ENCODE peak calls at places on chromosomes 12 and 14, in eight cellular contexts. One of them, this sample, is unnamed.

GRCh38 chr14:103427485-103428443 is 42.5 kb downstream of the MARK3 start:
- DNase-seq in cardiac muscle cell: peak
- DNase-seq in bronchial epithelial cell: peak
- DNase-seq in upper lobe of right lung: no peak
- DNase-seq in AG04450: no peak
- DNase-seq in AG09309: no peak
- DNase-seq in cardiac fibroblast: peak
- DNase-seq in tibial artery: no peak
- DNase-seq in this sample: no peak

GRCh38 chr14:53519137-53519536 is 366.0 kb upstream of the DDHD1 start:
- DNase-seq in cardiac muscle cell: no peak
- DNase-seq in bronchial epithelial cell: peak
- DNase-seq in upper lobe of right lung: no peak
- DNase-seq in AG04450: peak
- DNase-seq in AG09309: no peak
- DNase-seq in cardiac fibroblast: no peak
- DNase-seq in tibial artery: no peak
- DNase-seq in this sample: no peak

GRCh38 chr12:3000548-3001275 is 41.5 kb downstream of the TEAD4 start:
- DNase-seq in cardiac muscle cell: no peak
- DNase-seq in bronchial epithelial cell: no peak
- DNase-seq in upper lobe of right lung: no peak
- DNase-seq in AG04450: no peak
- DNase-seq in AG09309: no peak
- DNase-seq in cardiac fibroblast: no peak
- DNase-seq in tibial artery: no peak
- DNase-seq in this sample: no peak

GRCh38 chr12:95173392-95174251 is 43.6 kb downstream of the FGD6 start:
- DNase-seq in cardiac muscle cell: peak
- DNase-seq in bronchial epithelial cell: peak
- DNase-seq in upper lobe of right lung: peak
- DNase-seq in AG04450: peak
- DNase-seq in AG09309: peak
- DNase-seq in cardiac fibroblast: peak
- DNase-seq in tibial artery: no peak
- DNase-seq in this sample: peak

GRCh38 chr12:79887912-79888311 is 47.0 kb downstream of the PPP1R12A start:
- DNase-seq in cardiac muscle cell: no peak
- DNase-seq in bronchial epithelial cell: no peak
- DNase-seq in upper lobe of right lung: no peak
- DNase-seq in AG04450: no peak
- DNase-seq in AG09309: no peak
- DNase-seq in cardiac fibroblast: no peak
- DNase-seq in tibial artery: no peak
- DNase-seq in this sample: no peak

GRCh38 chr14:91284146-91284790 is 39.8 kb upstream of the GPR68 start:
- DNase-seq in cardiac muscle cell: peak
- DNase-seq in bronchial epithelial cell: peak
- DNase-seq in upper lobe of right lung: no peak
- DNase-seq in AG04450: peak
- DNase-seq in AG09309: peak
- DNase-seq in cardiac fibroblast: peak
- DNase-seq in tibial artery: no peak
- DNase-seq in this sample: no peak

GRCh38 chr12:70571705-70572269 is 65.4 kb downstream of the PTPRB start:
- DNase-seq in cardiac muscle cell: no peak
- DNase-seq in bronchial epithelial cell: no peak
- DNase-seq in upper lobe of right lung: no peak
- DNase-seq in AG04450: no peak
- DNase-seq in AG09309: no peak
- DNase-seq in cardiac fibroblast: no peak
- DNase-seq in tibial artery: no peak
- DNase-seq in this sample: no peak

GRCh38 chr14:28754209-28754985 is 12.2 kb upstream of the FOXG1 start:
- DNase-seq in cardiac muscle cell: peak
- DNase-seq in bronchial epithelial cell: peak
- DNase-seq in upper lobe of right lung: no peak
- DNase-seq in AG04450: no peak
- DNase-seq in AG09309: no peak
- DNase-seq in cardiac fibroblast: peak
- DNase-seq in tibial artery: no peak
- DNase-seq in this sample: no peak

GRCh38 chr14:79468491-79468890 is 742.8 kb downstream of the DIO2 start:
- DNase-seq in cardiac muscle cell: no peak
- DNase-seq in bronchial epithelial cell: no peak
- DNase-seq in upper lobe of right lung: no peak
- DNase-seq in AG04450: no peak
- DNase-seq in AG09309: no peak
- DNase-seq in cardiac fibroblast: no peak
- DNase-seq in tibial artery: no peak
- DNase-seq in this sample: no peak

GRCh38 chr14:47103781-47104180 is 452.2 kb upstream of the RPL10L start:
- DNase-seq in cardiac muscle cell: no peak
- DNase-seq in bronchial epithelial cell: no peak
- DNase-seq in upper lobe of right lung: no peak
- DNase-seq in AG04450: no peak
- DNase-seq in AG09309: no peak
- DNase-seq in cardiac fibroblast: no peak
- DNase-seq in tibial artery: no peak
- DNase-seq in this sample: no peak

GRCh38 chr14:23984891-23985607 is 3.7 kb upstream of the DHRS4L2 start:
- DNase-seq in cardiac muscle cell: peak
- DNase-seq in bronchial epithelial cell: peak
- DNase-seq in upper lobe of right lung: no peak
- DNase-seq in AG04450: peak
- DNase-seq in AG09309: peak
- DNase-seq in cardiac fibroblast: peak
- DNase-seq in tibial artery: no peak
- DNase-seq in this sample: no peak

GRCh38 chr14:86510503-86510902 is 980.6 kb downstream of the FLRT2 start:
- DNase-seq in cardiac muscle cell: peak
- DNase-seq in bronchial epithelial cell: no peak
- DNase-seq in upper lobe of right lung: no peak
- DNase-seq in AG04450: no peak
- DNase-seq in AG09309: no peak
- DNase-seq in cardiac fibroblast: peak
- DNase-seq in tibial artery: no peak
- DNase-seq in this sample: no peak

GRCh38 chr12:53096761-53097160 is 706 bp upstream of the IGFBP6 start:
- DNase-seq in cardiac muscle cell: no peak
- DNase-seq in bronchial epithelial cell: no peak
- DNase-seq in upper lobe of right lung: no peak
- DNase-seq in AG04450: no peak
- DNase-seq in AG09309: no peak
- DNase-seq in cardiac fibroblast: no peak
- DNase-seq in tibial artery: peak
- DNase-seq in this sample: no peak

GRCh38 chr12:69936214-69936731 is 111.2 kb downstream of the MYRFL start:
- DNase-seq in cardiac muscle cell: no peak
- DNase-seq in bronchial epithelial cell: peak
- DNase-seq in upper lobe of right lung: peak
- DNase-seq in AG04450: no peak
- DNase-seq in AG09309: no peak
- DNase-seq in cardiac fibroblast: no peak
- DNase-seq in tibial artery: no peak
- DNase-seq in this sample: no peak

GRCh38 chr12:96354326-96354725 is 45.9 kb downstream of the CDK17 start:
- DNase-seq in cardiac muscle cell: no peak
- DNase-seq in bronchial epithelial cell: peak
- DNase-seq in upper lobe of right lung: no peak
- DNase-seq in AG04450: peak
- DNase-seq in AG09309: no peak
- DNase-seq in cardiac fibroblast: no peak
- DNase-seq in tibial artery: no peak
- DNase-seq in this sample: no peak

GRCh38 chr14:89956294-89957009 is 725 bp downstream of the TDP1 start:
- DNase-seq in cardiac muscle cell: peak
- DNase-seq in bronchial epithelial cell: peak
- DNase-seq in upper lobe of right lung: peak
- DNase-seq in AG04450: peak
- DNase-seq in AG09309: peak
- DNase-seq in cardiac fibroblast: peak
- DNase-seq in tibial artery: peak
- DNase-seq in this sample: peak

GRCh38 chr14:36659822-36660735 is 1.6 kb upstream of the PAX9 start:
- DNase-seq in cardiac muscle cell: no peak
- DNase-seq in bronchial epithelial cell: peak
- DNase-seq in upper lobe of right lung: no peak
- DNase-seq in AG04450: no peak
- DNase-seq in AG09309: no peak
- DNase-seq in cardiac fibroblast: no peak
- DNase-seq in tibial artery: no peak
- DNase-seq in this sample: no peak

GRCh38 chr12:90502070-90502469 is 452.9 kb downstream of the CCER1 start:
- DNase-seq in cardiac muscle cell: no peak
- DNase-seq in bronchial epithelial cell: no peak
- DNase-seq in upper lobe of right lung: no peak
- DNase-seq in AG04450: no peak
- DNase-seq in AG09309: no peak
- DNase-seq in cardiac fibroblast: no peak
- DNase-seq in tibial artery: no peak
- DNase-seq in this sample: no peak

DNA sequence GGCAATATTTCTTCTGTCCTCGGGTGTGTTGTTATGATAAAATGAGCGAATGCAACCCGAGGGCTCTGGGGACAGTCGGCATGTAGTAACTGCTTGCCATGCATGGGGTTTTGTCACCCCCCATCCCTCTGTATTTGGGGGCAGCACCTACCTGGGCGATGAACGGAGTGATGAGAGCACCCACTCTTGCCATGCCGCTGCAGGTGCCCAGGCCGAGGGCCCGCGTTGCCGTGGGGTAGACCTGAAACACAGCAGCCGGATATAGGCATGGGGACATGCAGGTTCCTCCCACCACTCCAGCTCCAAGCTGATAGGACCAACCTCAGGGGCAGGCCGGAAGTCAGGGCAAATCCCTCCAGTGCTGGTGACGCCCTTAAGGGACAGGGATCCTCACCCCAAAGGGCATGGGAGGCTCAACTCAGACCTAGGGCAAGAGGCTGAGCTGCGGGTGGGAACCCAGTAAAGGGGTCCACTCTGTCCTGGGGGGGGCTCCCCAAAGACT is 35.8 kb downstream of the DAO start:
- DNase-seq in cardiac muscle cell: no peak
- DNase-seq in bronchial epithelial cell: no peak
- DNase-seq in upper lobe of right lung: no peak
- DNase-seq in AG04450: no peak
- DNase-seq in AG09309: no peak
- DNase-seq in cardiac fibroblast: no peak
- DNase-seq in tibial artery: no peak
- DNase-seq in this sample: no peak
- H3K4me3 ChIP-seq in cardiac muscle cell: no peak
- H3K4me3 ChIP-seq in bronchial epithelial cell: no peak
- H3K4me3 ChIP-seq in upper lobe of right lung: no peak
- H3K4me3 ChIP-seq in AG04450: no peak
- H3K4me3 ChIP-seq in AG09309: no peak
- H3K4me3 ChIP-seq in cardiac fibroblast: no peak
- H3K4me3 ChIP-seq in tibial artery: no peak
- H3K4me3 ChIP-seq in this sample: no peak

GRCh38 chr14:35534130-35534883 is at the start of gene INSM2:
- DNase-seq in cardiac muscle cell: no peak
- DNase-seq in bronchial epithelial cell: peak
- DNase-seq in upper lobe of right lung: peak
- DNase-seq in AG04450: no peak
- DNase-seq in AG09309: no peak
- DNase-seq in cardiac fibroblast: peak
- DNase-seq in tibial artery: no peak
- DNase-seq in this sample: no peak
- TF ChIP-seq CTCF in cardiac muscle cell: peak
- TF ChIP-seq CTCF in bronchial epithelial cell: no peak
- TF ChIP-seq CTCF in upper lobe of right lung: no peak
- TF ChIP-seq CTCF in AG04450: peak
- TF ChIP-seq CTCF in AG09309: peak
- TF ChIP-seq CTCF in cardiac fibroblast: no peak
- TF ChIP-seq CTCF in tibial artery: no peak
- TF ChIP-seq CTCF in this sample: no peak

DNA sequence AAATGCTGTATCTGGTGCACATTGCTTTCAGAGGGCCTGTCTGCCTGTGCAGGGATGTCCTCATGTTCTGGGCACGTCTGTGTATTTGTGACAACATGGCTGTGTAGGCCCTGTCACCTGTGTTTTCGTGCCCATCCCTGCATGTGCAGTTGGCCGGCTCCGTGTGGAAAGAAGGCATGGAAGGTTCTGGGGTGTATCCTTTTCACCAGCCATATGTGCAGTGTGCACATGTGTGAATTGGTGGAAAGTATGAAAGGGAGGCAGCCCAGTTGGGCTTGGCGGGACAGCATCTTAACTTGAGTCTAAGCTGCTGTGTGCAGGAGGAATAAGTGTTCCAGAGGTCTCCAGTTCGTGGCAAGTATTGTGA is 645 bp downstream of the TSPAN11 start:
- DNase-seq in cardiac muscle cell: no peak
- DNase-seq in bronchial epithelial cell: no peak
- DNase-seq in upper lobe of right lung: no peak
- DNase-seq in AG04450: no peak
- DNase-seq in AG09309: no peak
- DNase-seq in cardiac fibroblast: no peak
- DNase-seq in tibial artery: peak
- DNase-seq in this sample: no peak
- H3K4me3 ChIP-seq in cardiac muscle cell: no peak
- H3K4me3 ChIP-seq in bronchial epithelial cell: no peak
- H3K4me3 ChIP-seq in upper lobe of right lung: no peak
- H3K4me3 ChIP-seq in AG04450: no peak
- H3K4me3 ChIP-seq in AG09309: no peak
- H3K4me3 ChIP-seq in cardiac fibroblast: no peak
- H3K4me3 ChIP-seq in tibial artery: no peak
- H3K4me3 ChIP-seq in this sample: no peak

GRCh38 chr14:22107734-22108133 is 434.1 kb upstream of the OR4E1 start:
- DNase-seq in cardiac muscle cell: no peak
- DNase-seq in bronchial epithelial cell: no peak
- DNase-seq in upper lobe of right lung: no peak
- DNase-seq in AG04450: no peak
- DNase-seq in AG09309: no peak
- DNase-seq in cardiac fibroblast: no peak
- DNase-seq in tibial artery: no peak
- DNase-seq in this sample: no peak

GRCh38 chr14:22113401-22113800 is 439.8 kb upstream of the OR4E1 start:
- DNase-seq in cardiac muscle cell: no peak
- DNase-seq in bronchial epithelial cell: no peak
- DNase-seq in upper lobe of right lung: no peak
- DNase-seq in AG04450: no peak
- DNase-seq in AG09309: no peak
- DNase-seq in cardiac fibroblast: no peak
- DNase-seq in tibial artery: no peak
- DNase-seq in this sample: no peak

GRCh38 chr14:22106700-22107697 is 433.4 kb upstream of the OR4E1 start:
- DNase-seq in cardiac muscle cell: no peak
- DNase-seq in bronchial epithelial cell: peak
- DNase-seq in upper lobe of right lung: no peak
- DNase-seq in AG04450: no peak
- DNase-seq in AG09309: no peak
- DNase-seq in cardiac fibroblast: no peak
- DNase-seq in tibial artery: no peak
- DNase-seq in this sample: no peak

DNA sequence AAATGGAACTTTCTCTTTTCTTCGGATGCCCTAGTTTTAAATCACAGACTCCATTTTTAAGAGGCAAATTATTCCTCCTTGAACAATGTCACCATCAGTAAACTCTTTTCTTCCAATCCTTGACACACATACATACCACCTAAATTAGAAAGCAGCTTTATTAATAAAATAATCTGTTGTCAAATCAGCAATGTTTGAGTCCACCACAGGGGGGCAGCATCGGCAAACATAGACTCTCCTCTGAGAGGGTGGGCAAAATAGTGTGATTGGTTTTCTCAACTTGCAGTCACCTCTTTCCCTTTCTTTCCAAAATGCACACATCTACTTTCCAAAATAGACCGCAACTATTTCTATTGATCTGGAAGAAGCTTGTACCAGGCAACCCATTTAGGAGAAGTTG is 438.4 kb upstream of the OR4E1 start:
- DNase-seq in cardiac muscle cell: no peak
- DNase-seq in bronchial epithelial cell: peak
- DNase-seq in upper lobe of right lung: no peak
- DNase-seq in AG04450: no peak
- DNase-seq in AG09309: no peak
- DNase-seq in cardiac fibroblast: no peak
- DNase-seq in tibial artery: no peak
- DNase-seq in this sample: no peak
- TF ChIP-seq CTCF in cardiac muscle cell: peak
- TF ChIP-seq CTCF in bronchial epithelial cell: peak
- TF ChIP-seq CTCF in upper lobe of right lung: peak
- TF ChIP-seq CTCF in AG04450: peak
- TF ChIP-seq CTCF in AG09309: peak
- TF ChIP-seq CTCF in cardiac fibroblast: peak
- TF ChIP-seq CTCF in tibial artery: no peak
- TF ChIP-seq CTCF in this sample: peak